ENCODE peak calls at places on chromosomes 2 and 18, in nine cellular contexts. W, Q, U, G, S, J, A, H and I are unnamed samples.
A peak's percentile ranks its signal among the peaks of the same experiment; 100 is the strongest.

GRCh38 chr2:234488913-234489451 is 7.9 kb downstream of the ARL4C start:
- DNase-seq in J (peak; percentile 68), G (peak; percentile 43), W (peak; percentile 40), U (no peak), S (no peak), H (no peak), Q (no peak), A (peak; percentile 37), I (peak; percentile 40)

GRCh38 chr2:237456200-237456731 is 30.8 kb upstream of the MLPH start:
- DNase-seq in J (no peak), U (peak; percentile 34), G (no peak), Q (peak; percentile 78), H (no peak), W (no peak), S (no peak), A (no peak), I (peak; percentile 33)

GRCh38 chr18:34957119-34957863 is 83.9 kb upstream of the MAPRE2 start:
- DNase-seq in J (no peak), Q (no peak), G (no peak), S (no peak), A (no peak), H (no peak), U (peak; percentile 28), W (no peak), I (no peak)

GRCh38 chr18:67639872-67640271 is 123.4 kb upstream of the DSEL start:
- DNase-seq in H (no peak), W (no peak), Q (no peak), U (no peak), G (no peak), J (no peak), S (no peak), A (no peak), I (no peak)

GRCh38 chr2:175734679-175735078 is 267.4 kb downstream of the LNPK start:
- DNase-seq in U (no peak), G (no peak), S (no peak), J (no peak), A (no peak), W (no peak), Q (no peak), H (peak; percentile 13), I (no peak)

GRCh38 chr2:109118321-109118720 is 10.7 kb upstream of the SH3RF3 start:
- DNase-seq in H (no peak), G (no peak), S (no peak), W (no peak), U (no peak), J (no peak), Q (no peak), A (no peak), I (no peak)

GRCh38 chr2:36568533-36569246 is 29.3 kb downstream of the FEZ2 start:
- DNase-seq in U (peak; percentile 53), H (no peak), S (no peak), A (no peak), J (no peak), G (no peak), W (no peak), Q (peak; percentile 63), I (no peak)

GRCh38 chr2:201996006-201996405 is 37.6 kb upstream of the FZD7 start:
- DNase-seq in S (no peak), W (no peak), J (no peak), Q (no peak), U (no peak), H (no peak), A (no peak), G (no peak), I (no peak)

GRCh38 chr18:22346342-22346967 is 71.3 kb downstream of the CTAGE1 start:
- DNase-seq in A (no peak), G (no peak), U (peak; percentile 86), H (no peak), S (no peak), W (no peak), Q (peak; percentile 48), J (no peak), I (peak; percentile 81)

GRCh38 chr2:70340921-70341765 is 39.3 kb upstream of the FAM136A start:
- DNase-seq in J (peak; percentile 12), A (peak; percentile 64), G (no peak), S (peak; percentile 66), H (peak; percentile 65), U (peak; percentile 21), Q (peak; percentile 29), W (peak; percentile 61), I (peak; percentile 35)

GRCh38 chr2:208057108-208057507 is 31.8 kb upstream of the PLEKHM3 start:
- DNase-seq in J (no peak), G (no peak), U (no peak), S (no peak), Q (no peak), W (no peak), H (no peak), A (no peak), I (no peak)